ENCODE peak calls at places on chromosomes 1 and 21, in four cellular contexts. J is progenitor cell of endocrine pancreas, A is retinal pigment epithelial cell, V is GM23338. X is an unnamed sample.

GRCh38 chr21:15557925-15558324 is 171.9 kb upstream of the USP25 start:
- DNase-seq in J (no peak), A (no peak), V (no peak), X (no peak)

GRCh38 chr1:156025873-156026272 is 5.1 kb upstream of the SSR2 start:
- DNase-seq in J (peak), A (no peak), V (peak), X (peak)

GRCh38 chr1:23895993-23896392 is 17.2 kb downstream of the CNR2 start:
- DNase-seq in J (no peak), A (no peak), V (no peak), X (no peak)

GRCh38 chr21:37075214-37075770 is 2.2 kb downstream of the TTC3 start:
- DNase-seq in J (no peak), A (no peak), V (no peak), X (no peak)

GRCh38 chr1:8661185-8662110 is 156.0 kb downstream of the RERE start:
- DNase-seq in J (no peak), A (peak), V (peak), X (no peak)

GRCh38 chr1:175493321-175493998 is 249.9 kb downstream of the TNR start:
- DNase-seq in J (no peak), A (no peak), V (peak), X (no peak)

GRCh38 chr1:69433073-69433472 is 134.6 kb upstream of the LRRC7 start:
- DNase-seq in J (no peak), A (no peak), V (no peak), X (no peak)

GRCh38 chr1:85202092-85202863 is 1.5 kb upstream of the SYDE2 start:
- DNase-seq in J (no peak), A (no peak), V (peak), X (no peak)

GRCh38 chr1:206685256-206685748 is 597 bp downstream of the MAPKAPK2 start:
- DNase-seq in J (peak), A (no peak), V (peak), X (peak)

GRCh38 chr1:115364044-115364775 is 26.2 kb upstream of the NGF start:
- DNase-seq in J (no peak), A (no peak), V (no peak), X (no peak)

GRCh38 chr1:30929135-30929889 is 20.8 kb upstream of the SDC3 start:
- DNase-seq in J (no peak), A (no peak), V (peak), X (peak)

GRCh38 chr1:2232916-2233438 is 4.9 kb downstream of the SKI start:
- DNase-seq in J (no peak), A (no peak), V (peak), X (no peak)

GRCh38 chr1:202143768-202144509 is 598 bp downstream of the ARL8A start:
- DNase-seq in J (peak), A (no peak), V (peak), X (peak)

GRCh38 chr1:90046635-90047034 is 51.7 kb downstream of the ZNF326 start:
- DNase-seq in J (no peak), A (no peak), V (peak), X (no peak)

GRCh38 chr21:43012596-43012995 is 38.2 kb downstream of the PKNOX1 start:
- DNase-seq in J (no peak), A (no peak), V (no peak), X (no peak)
- TF ChIP-seq CTCF in J (no peak), A (no peak), V (no peak), X (no peak)

DNA sequence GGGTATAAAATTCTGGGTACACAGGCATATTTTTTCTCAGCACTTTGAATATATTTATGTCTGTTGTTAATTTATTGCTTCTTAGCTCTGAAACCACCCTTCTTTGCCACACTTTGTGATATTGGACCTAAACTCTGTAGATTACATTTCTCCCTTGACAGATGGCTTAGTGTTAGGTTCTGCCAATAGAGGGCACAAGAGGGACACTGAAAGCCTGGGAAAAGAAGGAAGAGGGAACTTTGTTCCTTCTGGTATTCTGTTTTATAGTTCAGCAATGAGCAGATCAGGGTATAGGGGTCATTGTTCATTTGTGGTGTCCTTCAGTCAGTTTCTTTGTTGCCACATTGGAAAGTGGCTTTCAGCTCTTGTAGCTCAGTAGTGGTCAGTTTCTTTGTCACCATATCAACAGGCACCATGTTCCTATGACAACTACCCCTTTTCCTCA is 423.5 kb upstream of the PROX1 start:
- DNase-seq in J (no peak), A (no peak), V (peak), X (no peak)
- TF ChIP-seq CTCF in J (peak), A (peak), V (peak), X (peak)

GRCh38 chr1:193190096-193190744 is 3.8 kb upstream of the B3GALT2 start:
- DNase-seq in J (no peak), A (no peak), V (no peak), X (no peak)
- TF ChIP-seq CTCF in J (peak), A (peak), V (no peak), X (no peak)

DNA sequence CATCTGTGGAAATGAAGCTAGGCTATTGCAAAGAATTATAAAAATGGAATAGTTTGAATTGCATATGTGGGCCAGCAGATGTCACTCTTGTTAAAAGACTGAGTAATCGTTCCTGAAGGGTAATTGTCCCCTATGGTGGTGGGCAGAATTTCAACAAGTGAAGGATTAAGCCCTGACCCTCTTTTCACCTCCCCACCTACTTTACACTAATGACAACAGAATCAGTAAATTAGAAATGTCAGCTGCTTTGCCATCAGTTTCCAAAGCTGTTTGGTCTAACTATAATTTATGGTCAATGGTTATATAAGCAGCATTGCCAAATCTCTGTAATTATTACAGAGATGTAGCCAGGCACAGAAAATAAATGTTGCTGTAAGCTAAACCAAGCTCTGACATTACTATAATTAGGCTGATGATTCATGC is 898.6 kb downstream of the AMY1C start:
- DNase-seq in J (no peak), A (peak), V (peak), X (no peak)
- TF ChIP-seq CTCF in J (peak), A (peak), V (peak), X (peak)

GRCh38 chr1:166089804-166090203 is 77.0 kb downstream of the FAM78B start:
- DNase-seq in J (no peak), A (no peak), V (peak), X (no peak)
- TF ChIP-seq CTCF in J (no peak), A (no peak), V (no peak), X (no peak)